ENCODE peak calls at places on chromosomes 1 and 21, in six cellular contexts. C, O, H, B, J and G are unnamed samples.

GRCh38 chr1:103945774-103946173 is 196.1 kb downstream of the AMY1C start:
- DNase-seq in J (no peak), B (no peak), H (no peak), C (no peak), O (no peak), G (no peak)

GRCh38 chr1:160630523-160631087 is 16.2 kb downstream of the SLAMF1 start:
- DNase-seq in H (no peak), B (no peak), J (no peak), C (no peak), O (no peak), G (no peak)

GRCh38 chr1:12438349-12438924 is 179.6 kb downstream of the DHRS3 start:
- DNase-seq in J (no peak), H (no peak), B (peak; percentile 25), C (no peak), O (no peak), G (no peak)

GRCh38 chr1:154589780-154590179 is 18.2 kb downstream of the ADAR start:
- DNase-seq in B (no peak), J (no peak), O (no peak), C (no peak), H (no peak), G (no peak)

GRCh38 chr1:110243146-110243545 is 33.0 kb downstream of the KCNC4 start:
- DNase-seq in O (no peak), H (no peak), J (no peak), C (no peak), B (no peak), G (no peak)

GRCh38 chr1:172005856-172006255 is 164.6 kb downstream of the DNM3 start:
- DNase-seq in J (no peak), H (no peak), O (no peak), B (peak; percentile 16), C (no peak), G (no peak)

GRCh38 chr1:206012086-206012859 is 9.1 kb upstream of the RAB7B start:
- DNase-seq in B (peak; percentile 93), O (no peak), C (peak; percentile 95), H (no peak), J (no peak), G (peak; percentile 73)

GRCh38 chr1:170498896-170499295 is 33.1 kb upstream of the GORAB start:
- DNase-seq in J (no peak), H (no peak), B (no peak), O (no peak), C (no peak), G (no peak)

GRCh38 chr1:180842890-180843289 is 69.8 kb upstream of the KIAA1614 start:
- DNase-seq in H (no peak), O (no peak), C (no peak), B (no peak), J (no peak), G (no peak)

GRCh38 chr1:22829001-22829989 is 118.7 kb downstream of the EPHB2 start:
- DNase-seq in J (no peak), C (peak; percentile 53), O (no peak), H (no peak), B (no peak), G (peak; percentile 40)

GRCh38 chr1:15684468-15685283 is 556 bp downstream of the PLEKHM2 start:
- DNase-seq in O (peak; percentile 89), H (peak; percentile 67), B (peak; percentile 27), J (peak; percentile 90), C (peak; percentile 71), G (peak; percentile 55)

GRCh38 chr1:28280501-28280900 is 21.2 kb downstream of the SESN2 start:
- DNase-seq in C (no peak), H (no peak), J (no peak), B (no peak), O (peak; percentile 26), G (no peak)

DNA sequence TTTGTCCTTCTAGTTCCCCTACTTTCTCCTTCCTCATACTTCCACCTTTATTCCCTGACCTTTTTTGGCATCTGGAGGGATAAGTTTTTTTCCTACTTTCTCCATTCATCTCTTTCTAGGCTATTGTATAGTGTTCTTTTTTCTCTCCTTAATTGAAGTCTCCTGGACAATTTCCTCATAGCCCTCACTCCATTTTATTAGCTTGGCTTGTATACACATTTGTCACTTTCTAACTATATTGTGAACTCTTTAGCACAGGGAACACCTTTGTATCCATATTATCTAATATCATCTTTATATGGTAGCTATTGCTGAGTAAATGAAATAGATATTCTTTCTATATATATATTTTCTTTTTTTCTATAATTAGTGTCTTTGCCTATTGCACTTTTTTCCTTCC is 47.6 kb downstream of the TMED5 start:
- DNase-seq in O (no peak), H (no peak), C (no peak), J (no peak), B (no peak), G (no peak)
- H3K4me3 ChIP-seq in O (no peak overlapping the region), H (no peak overlapping the region), C (no peak overlapping the region), J (no peak overlapping the region), B (no peak overlapping the region), G (no peak overlapping the region)

GRCh38 chr1:30929944-30930525 is 21.5 kb upstream of the SDC3 start:
- DNase-seq in J (no peak), O (no peak), C (no peak), H (no peak), B (no peak), G (no peak)

GRCh38 chr1:30928171-30928570 is 19.6 kb upstream of the SDC3 start:
- DNase-seq in B (no peak), H (no peak), C (no peak), J (no peak), O (no peak), G (no peak)

GRCh38 chr1:30929135-30929889 is 20.8 kb upstream of the SDC3 start:
- DNase-seq in H (peak; percentile 27), J (no peak), O (peak; percentile 79), C (no peak), B (peak; percentile 38), G (peak; percentile 63)

GRCh38 chr1:30928789-30929134 is 20.2 kb upstream of the SDC3 start:
- DNase-seq in O (no peak), H (no peak), C (no peak), J (no peak), B (no peak), G (no peak)

GRCh38 chr1:30930631-30931173 is 22.1 kb upstream of the SDC3 start:
- DNase-seq in B (no peak), C (no peak), O (no peak), J (no peak), H (no peak), G (no peak)
- H3K27ac ChIP-seq in B (no peak overlapping the region), C (no peak overlapping the region), O (no peak overlapping the region), J (no peak overlapping the region), H (no peak overlapping the region), G (no peak overlapping the region)

GRCh38 chr21:46560568-46561447 is 44.1 kb downstream of the S100B start:
- DNase-seq in O (peak; percentile 10), H (no peak), C (no peak), J (peak; percentile 57), B (no peak), G (no peak)
- H3K4me3 ChIP-seq in O (no peak overlapping the region), H (no peak overlapping the region), C (no peak overlapping the region), J (no peak overlapping the region), B (no peak overlapping the region), G (no peak overlapping the region)

GRCh38 chr1:176243746-176244145 is 36.7 kb upstream of the COP1 start:
- DNase-seq in B (no peak), H (no peak), J (no peak), C (no peak), O (no peak), G (no peak)
- H3K27ac ChIP-seq in B (no peak overlapping the region), H (no peak overlapping the region), J (no peak overlapping the region), C (no peak overlapping the region), O (no peak overlapping the region), G (no peak overlapping the region)